ENCODE peak calls at places on chromosomes 7 and 10, in nine cellular contexts. One of them, this sample, is unnamed. For H3K4me1, the result is how much of the 10 kb centered on the place peaks cover.

GRCh38 chr10:13787015-13787421 is 200.3 kb downstream of the PRPF18 start:
- DNase-seq in heart left ventricle: peak
- DNase-seq in transverse colon: peak
- DNase-seq in mammary epithelial cell: peak
- DNase-seq in MM.1S: peak
- DNase-seq in OCI-LY7: peak
- DNase-seq in psoas muscle: no peak
- DNase-seq in pancreas: no peak
- DNase-seq in endodermal cell: no peak
- DNase-seq in this sample: no peak

GRCh38 chr7:5661941-5662340 is 119.5 kb downstream of the RNF216 start:
- DNase-seq in psoas muscle: no peak
- DNase-seq in transverse colon: no peak
- DNase-seq in pancreas: no peak
- DNase-seq in endodermal cell: no peak
- DNase-seq in mammary epithelial cell: no peak
- DNase-seq in OCI-LY7: peak
- DNase-seq in heart left ventricle: no peak
- DNase-seq in MM.1S: peak
- DNase-seq in this sample: no peak

GRCh38 chr10:30885423-30885822 is 146.2 kb downstream of the ZNF438 start:
- DNase-seq in transverse colon: no peak
- DNase-seq in endodermal cell: no peak
- DNase-seq in mammary epithelial cell: no peak
- DNase-seq in MM.1S: no peak
- DNase-seq in OCI-LY7: no peak
- DNase-seq in heart left ventricle: no peak
- DNase-seq in pancreas: no peak
- DNase-seq in psoas muscle: no peak
- DNase-seq in this sample: no peak

GRCh38 chr7:128405345-128406146 is 4.2 kb downstream of the IMPDH1 start:
- DNase-seq in pancreas: no peak
- DNase-seq in OCI-LY7: peak
- DNase-seq in heart left ventricle: peak
- DNase-seq in transverse colon: peak
- DNase-seq in psoas muscle: peak
- DNase-seq in endodermal cell: peak
- DNase-seq in MM.1S: peak
- DNase-seq in mammary epithelial cell: peak
- DNase-seq in this sample: peak

GRCh38 chr10:24034571-24034970 is 174.4 kb upstream of the KIAA1217 start:
- DNase-seq in transverse colon: no peak
- DNase-seq in mammary epithelial cell: no peak
- DNase-seq in psoas muscle: no peak
- DNase-seq in MM.1S: no peak
- DNase-seq in pancreas: peak
- DNase-seq in endodermal cell: no peak
- DNase-seq in heart left ventricle: peak
- DNase-seq in OCI-LY7: no peak
- DNase-seq in this sample: peak

GRCh38 chr7:119665791-119666190 is 607.2 kb upstream of the KCND2 start:
- DNase-seq in OCI-LY7: no peak
- DNase-seq in transverse colon: no peak
- DNase-seq in heart left ventricle: no peak
- DNase-seq in pancreas: no peak
- DNase-seq in psoas muscle: no peak
- DNase-seq in mammary epithelial cell: no peak
- DNase-seq in MM.1S: no peak
- DNase-seq in endodermal cell: no peak
- DNase-seq in this sample: no peak

GRCh38 chr10:12479437-12479844 is 130.1 kb downstream of the CAMK1D start:
- DNase-seq in OCI-LY7: no peak
- DNase-seq in endodermal cell: no peak
- DNase-seq in MM.1S: no peak
- DNase-seq in transverse colon: no peak
- DNase-seq in heart left ventricle: no peak
- DNase-seq in psoas muscle: no peak
- DNase-seq in mammary epithelial cell: no peak
- DNase-seq in pancreas: no peak
- DNase-seq in this sample: no peak

GRCh38 chr7:119572132-119572531 is 700.8 kb upstream of the KCND2 start:
- DNase-seq in MM.1S: no peak
- DNase-seq in mammary epithelial cell: no peak
- DNase-seq in endodermal cell: peak
- DNase-seq in heart left ventricle: no peak
- DNase-seq in OCI-LY7: no peak
- DNase-seq in pancreas: no peak
- DNase-seq in psoas muscle: no peak
- DNase-seq in transverse colon: no peak
- DNase-seq in this sample: peak

GRCh38 chr7:15801565-15801964 is 115.1 kb upstream of the MEOX2 start:
- DNase-seq in MM.1S: no peak
- DNase-seq in endodermal cell: no peak
- DNase-seq in heart left ventricle: no peak
- DNase-seq in OCI-LY7: no peak
- DNase-seq in mammary epithelial cell: no peak
- DNase-seq in pancreas: no peak
- DNase-seq in psoas muscle: no peak
- DNase-seq in transverse colon: no peak
- DNase-seq in this sample: no peak

GRCh38 chr10:22252801-22253577 is 35.2 kb upstream of the EBLN1 start:
- DNase-seq in MM.1S: peak
- DNase-seq in pancreas: peak
- DNase-seq in psoas muscle: peak
- DNase-seq in heart left ventricle: peak
- DNase-seq in endodermal cell: peak
- DNase-seq in transverse colon: peak
- DNase-seq in mammary epithelial cell: no peak
- DNase-seq in OCI-LY7: no peak
- DNase-seq in this sample: peak

GRCh38 chr7:91515961-91516360 is 251.7 kb downstream of the FZD1 start:
- DNase-seq in mammary epithelial cell: no peak
- DNase-seq in pancreas: no peak
- DNase-seq in transverse colon: no peak
- DNase-seq in MM.1S: no peak
- DNase-seq in endodermal cell: no peak
- DNase-seq in OCI-LY7: no peak
- DNase-seq in psoas muscle: no peak
- DNase-seq in heart left ventricle: no peak
- DNase-seq in this sample: no peak

GRCh38 chr7:50470250-50471163 is 20.4 kb upstream of the FIGNL1 start:
- DNase-seq in psoas muscle: no peak
- DNase-seq in pancreas: no peak
- DNase-seq in endodermal cell: no peak
- DNase-seq in OCI-LY7: no peak
- DNase-seq in transverse colon: no peak
- DNase-seq in mammary epithelial cell: no peak
- DNase-seq in heart left ventricle: no peak
- DNase-seq in MM.1S: no peak
- DNase-seq in this sample: no peak

GRCh38 chr7:117012284-117013174 is 59.2 kb downstream of the ST7 start:
- DNase-seq in MM.1S: peak
- DNase-seq in heart left ventricle: no peak
- DNase-seq in mammary epithelial cell: peak
- DNase-seq in OCI-LY7: peak
- DNase-seq in psoas muscle: no peak
- DNase-seq in pancreas: no peak
- DNase-seq in endodermal cell: no peak
- DNase-seq in transverse colon: no peak
- DNase-seq in this sample: no peak

GRCh38 chr7:2716906-2717292 is 28.9 kb downstream of the AMZ1 start:
- DNase-seq in transverse colon: no peak
- DNase-seq in OCI-LY7: no peak
- DNase-seq in pancreas: no peak
- DNase-seq in mammary epithelial cell: no peak
- DNase-seq in endodermal cell: peak
- DNase-seq in MM.1S: no peak
- DNase-seq in heart left ventricle: no peak
- DNase-seq in psoas muscle: no peak
- DNase-seq in this sample: no peak

GRCh38 chr7:132464740-132465139 is 111.5 kb downstream of the PLXNA4 start:
- DNase-seq in endodermal cell: no peak
- DNase-seq in transverse colon: no peak
- DNase-seq in heart left ventricle: peak
- DNase-seq in psoas muscle: no peak
- DNase-seq in mammary epithelial cell: peak
- DNase-seq in MM.1S: no peak
- DNase-seq in pancreas: no peak
- DNase-seq in OCI-LY7: no peak
- DNase-seq in this sample: no peak

GRCh38 chr7:28698744-28699291 is 259.3 kb downstream of the TRIL start:
- DNase-seq in MM.1S: peak
- DNase-seq in pancreas: no peak
- DNase-seq in OCI-LY7: no peak
- DNase-seq in endodermal cell: no peak
- DNase-seq in heart left ventricle: no peak
- DNase-seq in mammary epithelial cell: no peak
- DNase-seq in psoas muscle: no peak
- DNase-seq in transverse colon: no peak
- DNase-seq in this sample: no peak

GRCh38 chr7:28700790-28701203 is 257.3 kb downstream of the TRIL start:
- DNase-seq in pancreas: no peak
- DNase-seq in heart left ventricle: no peak
- DNase-seq in transverse colon: no peak
- DNase-seq in endodermal cell: no peak
- DNase-seq in OCI-LY7: no peak
- DNase-seq in MM.1S: no peak
- DNase-seq in mammary epithelial cell: no peak
- DNase-seq in psoas muscle: no peak
- DNase-seq in this sample: no peak

GRCh38 chr7:28701731-28702130 is 256.4 kb downstream of the TRIL start:
- DNase-seq in OCI-LY7: no peak
- DNase-seq in transverse colon: no peak
- DNase-seq in psoas muscle: no peak
- DNase-seq in MM.1S: no peak
- DNase-seq in pancreas: no peak
- DNase-seq in mammary epithelial cell: no peak
- DNase-seq in endodermal cell: no peak
- DNase-seq in heart left ventricle: no peak
- DNase-seq in this sample: no peak

GRCh38 chr7:28697898-28698563 is 260.1 kb downstream of the TRIL start:
- DNase-seq in pancreas: no peak
- DNase-seq in endodermal cell: no peak
- DNase-seq in transverse colon: no peak
- DNase-seq in mammary epithelial cell: no peak
- DNase-seq in MM.1S: no peak
- DNase-seq in OCI-LY7: no peak
- DNase-seq in heart left ventricle: no peak
- DNase-seq in psoas muscle: no peak
- DNase-seq in this sample: no peak

GRCh38 chr7:28700084-28700483 is 258.0 kb downstream of the TRIL start:
- DNase-seq in mammary epithelial cell: no peak
- DNase-seq in heart left ventricle: no peak
- DNase-seq in transverse colon: no peak
- DNase-seq in MM.1S: no peak
- DNase-seq in psoas muscle: no peak
- DNase-seq in OCI-LY7: no peak
- DNase-seq in endodermal cell: no peak
- DNase-seq in pancreas: no peak
- DNase-seq in this sample: no peak
- H3K4me1 ChIP-seq in mammary epithelial cell: under half
- H3K4me1 ChIP-seq in heart left ventricle: half or more
- H3K4me1 ChIP-seq in transverse colon: under half
- H3K4me1 ChIP-seq in MM.1S: under half
- H3K4me1 ChIP-seq in psoas muscle: half or more
- H3K4me1 ChIP-seq in OCI-LY7: under half
- H3K4me1 ChIP-seq in endodermal cell: under half
- H3K4me1 ChIP-seq in pancreas: under half
- H3K4me1 ChIP-seq in this sample: under half

GRCh38 chr7:154484406-154484805 is 432.2 kb downstream of the DPP6 start:
- DNase-seq in mammary epithelial cell: no peak
- DNase-seq in heart left ventricle: no peak
- DNase-seq in psoas muscle: no peak
- DNase-seq in pancreas: no peak
- DNase-seq in transverse colon: no peak
- DNase-seq in MM.1S: no peak
- DNase-seq in OCI-LY7: no peak
- DNase-seq in endodermal cell: peak
- DNase-seq in this sample: no peak
- H3K27ac ChIP-seq in mammary epithelial cell: no peak
- H3K27ac ChIP-seq in heart left ventricle: no peak
- H3K27ac ChIP-seq in psoas muscle: no peak
- H3K27ac ChIP-seq in pancreas: no peak
- H3K27ac ChIP-seq in transverse colon: no peak
- H3K27ac ChIP-seq in MM.1S: no peak
- H3K27ac ChIP-seq in OCI-LY7: no peak
- H3K27ac ChIP-seq in endodermal cell: no peak
- H3K27ac ChIP-seq in this sample: no peak

GRCh38 chr10:124308811-124309210 is 109.9 kb downstream of the OAT start:
- DNase-seq in heart left ventricle: no peak
- DNase-seq in OCI-LY7: no peak
- DNase-seq in MM.1S: no peak
- DNase-seq in mammary epithelial cell: no peak
- DNase-seq in endodermal cell: peak
- DNase-seq in pancreas: no peak
- DNase-seq in psoas muscle: no peak
- DNase-seq in transverse colon: no peak
- DNase-seq in this sample: no peak
- H3K4me1 ChIP-seq in heart left ventricle: under half
- H3K4me1 ChIP-seq in OCI-LY7: under half
- H3K4me1 ChIP-seq in MM.1S: under half
- H3K4me1 ChIP-seq in mammary epithelial cell: under half
- H3K4me1 ChIP-seq in endodermal cell: under half
- H3K4me1 ChIP-seq in pancreas: under half
- H3K4me1 ChIP-seq in psoas muscle: under half
- H3K4me1 ChIP-seq in transverse colon: under half
- H3K4me1 ChIP-seq in this sample: under half

GRCh38 chr7:94053532-94053931 is 49.4 kb upstream of the BET1 start:
- DNase-seq in pancreas: no peak
- DNase-seq in MM.1S: no peak
- DNase-seq in psoas muscle: no peak
- DNase-seq in heart left ventricle: no peak
- DNase-seq in mammary epithelial cell: no peak
- DNase-seq in endodermal cell: no peak
- DNase-seq in transverse colon: no peak
- DNase-seq in OCI-LY7: no peak
- DNase-seq in this sample: no peak

GRCh38 chr7:94056796-94057207 is 52.6 kb upstream of the BET1 start:
- DNase-seq in heart left ventricle: no peak
- DNase-seq in mammary epithelial cell: peak
- DNase-seq in pancreas: no peak
- DNase-seq in OCI-LY7: peak
- DNase-seq in psoas muscle: no peak
- DNase-seq in endodermal cell: peak
- DNase-seq in transverse colon: no peak
- DNase-seq in MM.1S: no peak
- DNase-seq in this sample: no peak

GRCh38 chr7:94057955-94058354 is 53.8 kb upstream of the BET1 start:
- DNase-seq in transverse colon: no peak
- DNase-seq in heart left ventricle: no peak
- DNase-seq in MM.1S: no peak
- DNase-seq in pancreas: no peak
- DNase-seq in mammary epithelial cell: no peak
- DNase-seq in psoas muscle: no peak
- DNase-seq in OCI-LY7: no peak
- DNase-seq in endodermal cell: no peak
- DNase-seq in this sample: no peak

GRCh38 chr7:94054130-94054529 is 50.0 kb upstream of the BET1 start:
- DNase-seq in psoas muscle: no peak
- DNase-seq in transverse colon: no peak
- DNase-seq in pancreas: no peak
- DNase-seq in endodermal cell: no peak
- DNase-seq in MM.1S: no peak
- DNase-seq in mammary epithelial cell: no peak
- DNase-seq in heart left ventricle: no peak
- DNase-seq in OCI-LY7: peak
- DNase-seq in this sample: no peak

GRCh38 chr7:94055963-94056362 is 51.8 kb upstream of the BET1 start:
- DNase-seq in psoas muscle: no peak
- DNase-seq in transverse colon: no peak
- DNase-seq in OCI-LY7: no peak
- DNase-seq in pancreas: no peak
- DNase-seq in mammary epithelial cell: no peak
- DNase-seq in heart left ventricle: no peak
- DNase-seq in endodermal cell: no peak
- DNase-seq in MM.1S: no peak
- DNase-seq in this sample: no peak
- H3K27ac ChIP-seq in psoas muscle: no peak
- H3K27ac ChIP-seq in transverse colon: no peak
- H3K27ac ChIP-seq in OCI-LY7: peak
- H3K27ac ChIP-seq in pancreas: no peak
- H3K27ac ChIP-seq in mammary epithelial cell: peak
- H3K27ac ChIP-seq in heart left ventricle: no peak
- H3K27ac ChIP-seq in endodermal cell: no peak
- H3K27ac ChIP-seq in MM.1S: no peak
- H3K27ac ChIP-seq in this sample: no peak

This sample was measured in kidney.